ENCODE peak calls at places on chromosomes 16 and 17, in ten cellular contexts. Z, R, S, O, D, F, C, A, W and M are unnamed samples.

GRCh38 chr17:1590747-1591473 is 28.3 kb upstream of the PITPNA start:
- DNase-seq in Z (no peak), R (no peak), S (no peak), O (no peak), D (no peak), F (no peak), C (no peak), A (no peak), W (no peak), M (no peak)

GRCh38 chr17:17406225-17406624 is 70.6 kb upstream of the MED9 start:
- DNase-seq in Z (no peak), R (no peak), S (no peak), O (peak; percentile 59), D (no peak), F (no peak), C (no peak), A (no peak), W (no peak), M (no peak)

GRCh38 chr16:48366165-48367093 is 18.8 kb downstream of the SIAH1 start:
- DNase-seq in Z (peak; percentile 89), R (no peak), S (no peak), O (peak; percentile 41), D (peak; percentile 38), F (no peak), C (peak; percentile 56), A (no peak), W (peak; percentile 40), M (peak; percentile 84)

GRCh38 chr17:81544281-81544974 is 7.7 kb downstream of the FAAP100 start:
- DNase-seq in Z (no peak), R (no peak), S (no peak), O (no peak), D (no peak), F (no peak), C (no peak), A (peak; percentile 7), W (no peak), M (no peak)

GRCh38 chr17:1493291-1493980 is 950 bp upstream of the MYO1C start:
- DNase-seq in Z (no peak), R (no peak), S (no peak), O (peak; percentile 51), D (no peak), F (no peak), C (no peak), A (peak; percentile 62), W (no peak), M (no peak)

GRCh38 chr16:68447721-68448359 is 468 bp downstream of the SMPD3 start:
- DNase-seq in Z (no peak), R (peak; percentile 39), S (no peak), O (no peak), D (peak; percentile 15), F (peak; percentile 36), C (no peak), A (no peak), W (no peak), M (no peak)

GRCh38 chr17:43713494-43714162 is 45.0 kb downstream of the SOST start:
- DNase-seq in Z (no peak), R (no peak), S (peak; percentile 32), O (no peak), D (no peak), F (no peak), C (peak; percentile 61), A (peak; percentile 51), W (peak; percentile 52), M (no peak)

GRCh38 chr16:35207059-35207999 is 1747.9 kb downstream of the TP53TG3F start:
- DNase-seq in Z (no peak), R (no peak), S (no peak), O (no peak), D (no peak), F (no peak), C (no peak), A (no peak), W (no peak), M (no peak)

GRCh38 chr16:55372792-55373488 is 48.9 kb downstream of the IRX6 start:
- DNase-seq in Z (no peak), R (no peak), S (no peak), O (no peak), D (no peak), F (no peak), C (no peak), A (peak; percentile 44), W (no peak), M (no peak)

GRCh38 chr16:1150511-1150982 is 2.4 kb upstream of the CACNA1H start:
- DNase-seq in Z (no peak), R (no peak), S (no peak), O (no peak), D (no peak), F (no peak), C (peak; percentile 62), A (no peak), W (peak; percentile 57), M (no peak)
- TF ChIP-seq CTCF in Z (peak; percentile 7), R (no peak), S (no peak), O (no peak), D (no peak), F (no peak), C (peak; percentile 21), A (no peak), W (no peak), M (no peak)

GRCh38 chr17:37458805-37459204 is 30.9 kb upstream of the DUSP14 start:
- DNase-seq in Z (no peak), R (no peak), S (no peak), O (no peak), D (no peak), F (no peak), C (no peak), A (no peak), W (no peak), M (no peak)
- TF ChIP-seq CTCF in Z (no peak), R (no peak), S (no peak), O (no peak), D (no peak), F (no peak), C (no peak), A (no peak), W (no peak), M (no peak)

DNA sequence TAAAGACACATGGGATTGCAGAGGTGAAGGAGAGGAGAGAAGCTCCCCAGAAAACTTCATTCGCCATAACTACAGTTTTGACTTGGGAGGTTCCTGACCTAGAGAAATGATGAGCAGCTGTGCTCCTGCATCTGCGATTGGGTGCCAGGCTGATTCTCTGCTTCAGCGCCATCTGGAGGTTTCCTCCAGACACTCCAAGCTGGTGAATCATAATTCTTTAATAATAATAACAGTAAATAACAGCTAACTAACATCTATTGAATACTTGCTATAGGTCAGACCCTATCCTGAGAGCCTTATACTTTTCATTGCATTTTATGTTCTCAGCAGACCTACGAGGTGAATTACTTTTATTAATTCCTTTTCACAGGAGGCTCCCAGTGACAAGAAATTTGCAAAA is 575.8 kb downstream of the TOX3 start:
- DNase-seq in Z (no peak), R (no peak), S (no peak), O (no peak), D (no peak), F (no peak), C (peak; percentile 44), A (no peak), W (peak; percentile 46), M (no peak)
- TF ChIP-seq CTCF in Z (peak; percentile 44), R (no peak), S (peak; percentile 69), O (no peak), D (no peak), F (peak; percentile 31), C (peak; percentile 79), A (no peak), W (peak; percentile 48), M (peak; percentile 41)

GRCh38 chr17:62793919-62794665 is 14.0 kb downstream of the MARCHF10 start:
- DNase-seq in Z (no peak), R (no peak), S (no peak), O (no peak), D (no peak), F (no peak), C (no peak), A (no peak), W (no peak), M (no peak)
- TF ChIP-seq CTCF in Z (no peak), R (no peak), S (no peak), O (no peak), D (no peak), F (no peak), C (no peak), A (no peak), W (no peak), M (no peak)